ENCODE peak calls at places on chromosome 11, in four cellular contexts. N is tibial artery, S is heart left ventricle, R is BJ. H is an unnamed sample. For H3K27me3, the result is how much of the 10 kb centered on the place peaks cover.

GRCh38 chr11:92383430-92383829 is 158.8 kb downstream of the FAT3 start:
- DNase-seq in N (peak), S (no peak), R (peak), H (no peak)

GRCh38 chr11:65040520-65041205 is 347 bp upstream of the SAC3D1 start:
- DNase-seq in N (peak), S (peak), R (peak), H (peak)

GRCh38 chr11:84408946-84409411 is 1122.8 kb upstream of the CCDC90B start:
- DNase-seq in N (no peak), S (no peak), R (no peak), H (peak)

GRCh38 chr11:101618691-101619090 is 34.9 kb upstream of the TRPC6 start:
- DNase-seq in N (no peak), S (no peak), R (peak), H (no peak)

GRCh38 chr11:123386746-123387510 is 43.1 kb upstream of the GRAMD1B start:
- DNase-seq in N (no peak), S (no peak), R (peak), H (no peak)

GRCh38 chr11:73201888-73202810 is 15.9 kb upstream of the P2RY2 start:
- DNase-seq in N (no peak), S (no peak), R (no peak), H (no peak)

GRCh38 chr11:93017821-93018690 is 48.6 kb downstream of the MTNR1B start:
- DNase-seq in N (no peak), S (no peak), R (no peak), H (no peak)

GRCh38 chr11:29809121-29809520 is 207.7 kb downstream of the KCNA4 start:
- DNase-seq in N (no peak), S (no peak), R (no peak), H (no peak)

GRCh38 chr11:122743093-122743741 is 87.7 kb downstream of the UBASH3B start:
- DNase-seq in N (no peak), S (no peak), R (no peak), H (no peak)

GRCh38 chr11:57240007-57240406 is 3.0 kb upstream of the APLNR start:
- DNase-seq in N (no peak), S (no peak), R (no peak), H (no peak)

GRCh38 chr11:75264356-75264755 is 23.8 kb downstream of the TPBGL start:
- DNase-seq in N (no peak), S (no peak), R (no peak), H (no peak)

GRCh38 chr11:47941907-47942558 is 38.3 kb upstream of the PTPRJ start:
- DNase-seq in N (no peak), S (peak), R (no peak), H (no peak)

GRCh38 chr11:79902493-79902892 is 461.7 kb upstream of the TENM4 start:
- DNase-seq in N (no peak), S (no peak), R (no peak), H (no peak)
- H3K27me3 ChIP-seq in N (under half), S (under half), R (under half), H (under half)

GRCh38 chr11:2363816-2364370 is 13.2 kb upstream of the CD81 start:
- DNase-seq in N (no peak), S (no peak), R (no peak), H (no peak)
- H3K27me3 ChIP-seq in N (under half), S (under half), R (under half), H (under half)

DNA sequence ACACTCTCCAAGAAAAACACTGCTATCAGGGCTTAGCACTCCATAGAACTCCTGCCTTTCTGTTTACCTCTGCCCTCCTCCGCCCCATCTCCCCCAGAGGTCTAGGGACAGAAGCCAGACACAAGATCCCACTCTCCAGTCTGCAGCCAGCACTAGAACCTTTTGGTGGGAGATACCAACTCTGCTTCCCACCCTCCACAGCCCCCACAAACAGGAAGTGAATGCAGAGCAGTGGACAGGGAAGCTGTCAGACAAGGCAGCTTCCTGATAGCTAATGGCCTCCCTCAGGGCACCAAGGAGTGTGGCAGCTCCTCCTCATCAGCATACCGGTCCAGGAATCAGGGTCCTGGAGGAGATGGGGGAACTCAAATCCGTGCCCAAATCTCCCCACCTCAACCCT is 5.1 kb downstream of the SCN4B start:
- DNase-seq in N (no peak), S (no peak), R (no peak), H (no peak)
- H3K27me3 ChIP-seq in N (under half), S (under half), R (under half), H (under half)

GRCh38 chr11:128903248-128904041 is 12.3 kb downstream of the KCNJ5 start:
- DNase-seq in N (peak), S (peak), R (no peak), H (no peak)

GRCh38 chr11:128902515-128903066 is 11.4 kb downstream of the KCNJ5 start:
- DNase-seq in N (no peak), S (no peak), R (no peak), H (no peak)

GRCh38 chr11:128904872-128905344 is 13.8 kb downstream of the KCNJ5 start:
- DNase-seq in N (no peak), S (no peak), R (no peak), H (peak)

GRCh38 chr11:128905345-128906184 is 14.4 kb downstream of the KCNJ5 start:
- DNase-seq in N (no peak), S (no peak), R (no peak), H (peak)

GRCh38 chr11:128904303-128904871 is 13.2 kb downstream of the KCNJ5 start:
- DNase-seq in N (no peak), S (no peak), R (no peak), H (no peak)
- H3K27me3 ChIP-seq in N (under half), S (under half), R (under half), H (under half)

GRCh38 chr11:70545626-70545945 is 147.3 kb downstream of the CTTN start:
- DNase-seq in N (no peak), S (no peak), R (no peak), H (no peak)

GRCh38 chr11:70544067-70544773 is 145.9 kb downstream of the CTTN start:
- DNase-seq in N (no peak), S (no peak), R (no peak), H (no peak)

GRCh38 chr11:70543611-70544010 is 145.3 kb downstream of the CTTN start:
- DNase-seq in N (no peak), S (no peak), R (no peak), H (no peak)

GRCh38 chr11:70546179-70546940 is 148.0 kb downstream of the CTTN start:
- DNase-seq in N (no peak), S (no peak), R (no peak), H (no peak)

GRCh38 chr11:70544774-70545625 is 146.7 kb downstream of the CTTN start:
- DNase-seq in N (peak), S (no peak), R (no peak), H (no peak)
- H3K27me3 ChIP-seq in N (under half), S (under half), R (under half), H (under half)